ENCODE peak calls at places on chromosomes 6 and 20, in four cellular contexts. V is NCI-H1694, F is lower lobe of right lung, W is hippocampal formation. M is an unnamed sample.

GRCh38 chr20:38153011-38153329 is 12.1 kb downstream of the TGM2 start:
- DNase-seq in V (no peak), F (no peak), W (no peak), M (no peak)

GRCh38 chr6:23325065-23325464 is 755.7 kb downstream of the HDGFL1 start:
- DNase-seq in V (no peak), W (no peak), F (no peak), M (no peak)

GRCh38 chr6:33160728-33161323 is 31.4 kb downstream of the COL11A2 start:
- DNase-seq in F (peak), W (peak), V (no peak), M (no peak)

GRCh38 chr6:27096834-27097511 is 150.5 kb upstream of the PRSS16 start:
- DNase-seq in W (no peak), V (no peak), F (peak), M (no peak)

GRCh38 chr20:51828762-51829161 is 26.4 kb upstream of the SALL4 start:
- DNase-seq in W (no peak), F (no peak), V (no peak), M (no peak)

GRCh38 chr6:79719248-79719975 is 88.3 kb downstream of the SH3BGRL2 start:
- DNase-seq in V (no peak), F (no peak), W (no peak), M (no peak)

GRCh38 chr20:1555952-1556351 is 1.6 kb downstream of the SIRPD start:
- DNase-seq in F (no peak), W (no peak), V (no peak), M (no peak)

GRCh38 chr20:576156-576555 is 32.6 kb upstream of the CSNK2A1 start:
- DNase-seq in W (no peak), V (no peak), F (no peak), M (no peak)

GRCh38 chr20:38599410-38599882 is 2.2 kb upstream of the ARHGAP40 start:
- DNase-seq in F (peak), V (no peak), W (no peak), M (no peak)

M was measured in dorsolateral prefrontal cortex.